ENCODE peak calls at places on chromosomes 2 and 18, in ten cellular contexts. One of them, this sample, is unnamed.

GRCh38 chr18:13236411-13236810 is 17.9 kb downstream of the LDLRAD4 start:
- DNase-seq in AG04450: no peak
- DNase-seq in NB4: no peak
- DNase-seq in brain microvascular endothelial cell: no peak
- DNase-seq in A549: no peak
- DNase-seq in lower leg skin: peak
- DNase-seq in astrocyte of the spinal cord: no peak
- DNase-seq in MCF 10A: no peak
- DNase-seq in GM23338: no peak
- DNase-seq in astrocyte: no peak
- DNase-seq in this sample: no peak

GRCh38 chr2:231936491-231936890 is 10.3 kb upstream of the NPPC start:
- DNase-seq in AG04450: no peak
- DNase-seq in NB4: no peak
- DNase-seq in brain microvascular endothelial cell: no peak
- DNase-seq in A549: no peak
- DNase-seq in lower leg skin: peak
- DNase-seq in astrocyte of the spinal cord: no peak
- DNase-seq in MCF 10A: no peak
- DNase-seq in GM23338: no peak
- DNase-seq in astrocyte: peak
- DNase-seq in this sample: no peak

GRCh38 chr2:238602223-238602945 is 175.7 kb downstream of the ASB1 start:
- DNase-seq in AG04450: no peak
- DNase-seq in NB4: no peak
- DNase-seq in brain microvascular endothelial cell: no peak
- DNase-seq in A549: no peak
- DNase-seq in lower leg skin: no peak
- DNase-seq in astrocyte of the spinal cord: no peak
- DNase-seq in MCF 10A: no peak
- DNase-seq in GM23338: no peak
- DNase-seq in astrocyte: no peak
- DNase-seq in this sample: no peak

GRCh38 chr2:204228169-204228940 is 291.8 kb downstream of the ICOS start:
- DNase-seq in AG04450: no peak
- DNase-seq in NB4: no peak
- DNase-seq in brain microvascular endothelial cell: no peak
- DNase-seq in A549: no peak
- DNase-seq in lower leg skin: no peak
- DNase-seq in astrocyte of the spinal cord: no peak
- DNase-seq in MCF 10A: no peak
- DNase-seq in GM23338: peak
- DNase-seq in astrocyte: no peak
- DNase-seq in this sample: no peak

GRCh38 chr18:39806519-39806918 is 2148.5 kb upstream of the PIK3C3 start:
- DNase-seq in AG04450: no peak
- DNase-seq in NB4: no peak
- DNase-seq in brain microvascular endothelial cell: peak
- DNase-seq in A549: peak
- DNase-seq in lower leg skin: no peak
- DNase-seq in astrocyte of the spinal cord: peak
- DNase-seq in MCF 10A: peak
- DNase-seq in GM23338: no peak
- DNase-seq in astrocyte: peak
- DNase-seq in this sample: no peak

GRCh38 chr2:106085441-106085911 is 108.6 kb downstream of the UXS1 start:
- DNase-seq in AG04450: peak
- DNase-seq in NB4: peak
- DNase-seq in brain microvascular endothelial cell: peak
- DNase-seq in A549: peak
- DNase-seq in lower leg skin: no peak
- DNase-seq in astrocyte of the spinal cord: peak
- DNase-seq in MCF 10A: peak
- DNase-seq in GM23338: peak
- DNase-seq in astrocyte: no peak
- DNase-seq in this sample: no peak

GRCh38 chr2:71685941-71686611 is 232.7 kb downstream of the DYSF start:
- DNase-seq in AG04450: no peak
- DNase-seq in NB4: no peak
- DNase-seq in brain microvascular endothelial cell: no peak
- DNase-seq in A549: no peak
- DNase-seq in lower leg skin: no peak
- DNase-seq in astrocyte of the spinal cord: no peak
- DNase-seq in MCF 10A: no peak
- DNase-seq in GM23338: no peak
- DNase-seq in astrocyte: no peak
- DNase-seq in this sample: no peak

GRCh38 chr2:190717306-190717705 is 68.4 kb downstream of the NAB1 start:
- DNase-seq in AG04450: no peak
- DNase-seq in NB4: peak
- DNase-seq in brain microvascular endothelial cell: no peak
- DNase-seq in A549: no peak
- DNase-seq in lower leg skin: no peak
- DNase-seq in astrocyte of the spinal cord: no peak
- DNase-seq in MCF 10A: no peak
- DNase-seq in GM23338: no peak
- DNase-seq in astrocyte: no peak
- DNase-seq in this sample: no peak

GRCh38 chr2:20669609-20670314 is 2.8 kb downstream of the GDF7 start:
- DNase-seq in AG04450: no peak
- DNase-seq in NB4: no peak
- DNase-seq in brain microvascular endothelial cell: no peak
- DNase-seq in A549: no peak
- DNase-seq in lower leg skin: no peak
- DNase-seq in astrocyte of the spinal cord: no peak
- DNase-seq in MCF 10A: no peak
- DNase-seq in GM23338: peak
- DNase-seq in astrocyte: no peak
- DNase-seq in this sample: no peak

GRCh38 chr18:34075963-34076860 is 148.5 kb downstream of the NOL4 start:
- DNase-seq in AG04450: no peak
- DNase-seq in NB4: no peak
- DNase-seq in brain microvascular endothelial cell: no peak
- DNase-seq in A549: no peak
- DNase-seq in lower leg skin: no peak
- DNase-seq in astrocyte of the spinal cord: no peak
- DNase-seq in MCF 10A: no peak
- DNase-seq in GM23338: no peak
- DNase-seq in astrocyte: no peak
- DNase-seq in this sample: no peak

GRCh38 chr2:216696751-216697560 is 1.6 kb upstream of the IGFBP5 start:
- DNase-seq in AG04450: no peak
- DNase-seq in NB4: peak
- DNase-seq in brain microvascular endothelial cell: peak
- DNase-seq in A549: peak
- DNase-seq in lower leg skin: no peak
- DNase-seq in astrocyte of the spinal cord: peak
- DNase-seq in MCF 10A: peak
- DNase-seq in GM23338: peak
- DNase-seq in astrocyte: peak
- DNase-seq in this sample: no peak
- TF ChIP-seq CTCF in AG04450: peak
- TF ChIP-seq CTCF in NB4: peak
- TF ChIP-seq CTCF in brain microvascular endothelial cell: peak
- TF ChIP-seq CTCF in A549: peak
- TF ChIP-seq CTCF in lower leg skin: peak
- TF ChIP-seq CTCF in astrocyte of the spinal cord: peak
- TF ChIP-seq CTCF in MCF 10A: peak
- TF ChIP-seq CTCF in GM23338: peak
- TF ChIP-seq CTCF in astrocyte: peak
- TF ChIP-seq CTCF in this sample: peak

GRCh38 chr2:9664365-9664764 is 33.6 kb upstream of the YWHAQ start:
- DNase-seq in AG04450: no peak
- DNase-seq in NB4: no peak
- DNase-seq in brain microvascular endothelial cell: no peak
- DNase-seq in A549: no peak
- DNase-seq in lower leg skin: no peak
- DNase-seq in astrocyte of the spinal cord: no peak
- DNase-seq in MCF 10A: no peak
- DNase-seq in GM23338: no peak
- DNase-seq in astrocyte: no peak
- DNase-seq in this sample: no peak
- TF ChIP-seq CTCF in AG04450: no peak
- TF ChIP-seq CTCF in NB4: no peak
- TF ChIP-seq CTCF in brain microvascular endothelial cell: no peak
- TF ChIP-seq CTCF in A549: no peak
- TF ChIP-seq CTCF in lower leg skin: no peak
- TF ChIP-seq CTCF in astrocyte of the spinal cord: no peak
- TF ChIP-seq CTCF in MCF 10A: no peak
- TF ChIP-seq CTCF in GM23338: no peak
- TF ChIP-seq CTCF in astrocyte: no peak
- TF ChIP-seq CTCF in this sample: no peak

DNA sequence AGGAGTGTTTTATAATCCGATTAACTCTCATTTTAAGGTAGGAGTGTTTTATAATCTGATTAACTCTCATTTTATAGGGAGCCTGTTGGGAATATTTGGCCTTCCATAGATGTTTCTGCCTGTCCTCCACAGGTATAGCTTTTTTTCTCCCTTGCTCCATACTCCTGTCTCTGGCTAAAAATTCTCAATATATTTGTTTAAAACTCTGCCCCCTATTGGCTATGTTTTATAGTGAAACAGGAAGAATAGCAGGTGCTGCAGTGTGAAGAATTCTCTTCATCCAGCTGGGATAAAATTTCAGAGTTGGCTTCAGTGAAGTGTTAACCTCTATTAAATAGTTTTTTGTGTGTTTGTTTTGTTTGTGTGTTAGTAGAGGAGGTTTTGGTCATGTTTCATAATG is 1046.0 kb upstream of the TMEFF2 start:
- DNase-seq in AG04450: no peak
- DNase-seq in NB4: peak
- DNase-seq in brain microvascular endothelial cell: no peak
- DNase-seq in A549: peak
- DNase-seq in lower leg skin: no peak
- DNase-seq in astrocyte of the spinal cord: no peak
- DNase-seq in MCF 10A: no peak
- DNase-seq in GM23338: peak
- DNase-seq in astrocyte: no peak
- DNase-seq in this sample: no peak
- TF ChIP-seq CTCF in AG04450: no peak
- TF ChIP-seq CTCF in NB4: peak
- TF ChIP-seq CTCF in brain microvascular endothelial cell: peak
- TF ChIP-seq CTCF in A549: peak
- TF ChIP-seq CTCF in lower leg skin: no peak
- TF ChIP-seq CTCF in astrocyte of the spinal cord: peak
- TF ChIP-seq CTCF in MCF 10A: peak
- TF ChIP-seq CTCF in GM23338: peak
- TF ChIP-seq CTCF in astrocyte: no peak
- TF ChIP-seq CTCF in this sample: peak

DNA sequence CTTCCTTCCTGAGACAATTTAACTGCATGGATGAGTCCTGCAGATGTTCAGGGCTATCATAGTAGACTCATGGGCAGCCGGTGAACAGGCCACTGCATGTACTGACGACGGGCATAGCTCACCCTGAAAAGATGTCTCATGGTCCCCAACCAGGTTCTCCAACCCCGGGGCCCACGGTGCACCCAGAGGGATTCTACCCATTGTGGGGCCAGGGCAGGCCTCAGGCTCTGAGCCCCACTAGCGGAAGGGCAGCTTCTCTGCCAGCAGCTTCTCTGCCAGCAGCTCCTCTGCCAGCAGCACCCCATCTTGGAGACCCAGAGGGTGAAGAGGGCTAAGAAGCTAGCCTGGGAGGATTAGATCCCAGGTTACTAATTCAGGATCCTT is 3.2 kb upstream of the CNNM4 start:
- DNase-seq in AG04450: no peak
- DNase-seq in NB4: no peak
- DNase-seq in brain microvascular endothelial cell: no peak
- DNase-seq in A549: no peak
- DNase-seq in lower leg skin: no peak
- DNase-seq in astrocyte of the spinal cord: no peak
- DNase-seq in MCF 10A: no peak
- DNase-seq in GM23338: no peak
- DNase-seq in astrocyte: no peak
- DNase-seq in this sample: no peak
- TF ChIP-seq CTCF in AG04450: no peak
- TF ChIP-seq CTCF in NB4: no peak
- TF ChIP-seq CTCF in brain microvascular endothelial cell: no peak
- TF ChIP-seq CTCF in A549: no peak
- TF ChIP-seq CTCF in lower leg skin: no peak
- TF ChIP-seq CTCF in astrocyte of the spinal cord: no peak
- TF ChIP-seq CTCF in MCF 10A: no peak
- TF ChIP-seq CTCF in GM23338: no peak
- TF ChIP-seq CTCF in astrocyte: no peak
- TF ChIP-seq CTCF in this sample: no peak

DNA sequence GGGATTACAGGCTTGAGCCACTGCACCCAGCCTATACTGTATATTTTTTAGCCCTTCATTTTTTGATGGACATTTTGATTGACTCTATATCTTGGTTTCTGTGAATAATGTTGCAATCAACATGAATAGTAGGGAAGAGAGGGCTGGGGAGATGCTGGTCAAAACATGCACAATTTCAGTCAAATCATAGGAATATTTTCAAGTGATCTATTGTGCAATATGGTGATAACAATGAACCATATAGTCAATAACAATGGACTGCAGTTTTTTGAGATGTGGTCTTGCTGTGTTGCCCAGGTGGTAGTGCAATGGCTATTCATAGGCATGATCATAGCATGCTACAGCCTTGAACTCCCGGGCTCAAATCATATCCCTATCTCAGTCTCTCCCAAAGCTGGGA is 264.7 kb upstream of the TMEFF2 start:
- DNase-seq in AG04450: no peak
- DNase-seq in NB4: no peak
- DNase-seq in brain microvascular endothelial cell: no peak
- DNase-seq in A549: no peak
- DNase-seq in lower leg skin: no peak
- DNase-seq in astrocyte of the spinal cord: no peak
- DNase-seq in MCF 10A: no peak
- DNase-seq in GM23338: no peak
- DNase-seq in astrocyte: no peak
- DNase-seq in this sample: no peak
- TF ChIP-seq CTCF in AG04450: no peak
- TF ChIP-seq CTCF in NB4: no peak
- TF ChIP-seq CTCF in brain microvascular endothelial cell: no peak
- TF ChIP-seq CTCF in A549: no peak
- TF ChIP-seq CTCF in lower leg skin: no peak
- TF ChIP-seq CTCF in astrocyte of the spinal cord: no peak
- TF ChIP-seq CTCF in MCF 10A: no peak
- TF ChIP-seq CTCF in GM23338: no peak
- TF ChIP-seq CTCF in astrocyte: no peak
- TF ChIP-seq CTCF in this sample: no peak